ENCODE peak calls at places on chromosome 7, in six cellular contexts. P is epithelial cell of esophagus, S is BE2C, H is adrenal gland, M is cardiac fibroblast, Z is endodermal cell. U is an unnamed sample.

GRCh38 chr7:117689421-117689820 is 183.8 kb downstream of the CTTNBP2 start:
- DNase-seq in M (no peak), P (no peak), S (no peak), H (no peak), Z (peak), U (no peak)

GRCh38 chr7:26191233-26191973 is 9.1 kb downstream of the HNRNPA2B1 start:
- DNase-seq in P (no peak), H (no peak), Z (no peak), S (no peak), M (no peak), U (no peak)

GRCh38 chr7:55527314-55527713 is 45.0 kb downstream of the VOPP1 start:
- DNase-seq in M (no peak), P (no peak), S (no peak), Z (no peak), H (no peak), U (no peak)

GRCh38 chr7:50308301-50309129 is 4.0 kb downstream of the IKZF1 start:
- DNase-seq in Z (no peak), S (no peak), H (no peak), P (no peak), M (no peak), U (no peak)

GRCh38 chr7:132161231-132161915 is 414.9 kb downstream of the PLXNA4 start:
- DNase-seq in M (no peak), S (peak), H (peak), P (no peak), Z (no peak), U (no peak)

GRCh38 chr7:99201027-99201426 is 6.9 kb downstream of the KPNA7 start:
- DNase-seq in M (peak), S (no peak), H (no peak), P (peak), Z (no peak), U (peak)

GRCh38 chr7:133389727-133390126 is 136.8 kb downstream of the EXOC4 start:
- DNase-seq in Z (no peak), M (peak), S (no peak), H (no peak), P (peak), U (no peak)

GRCh38 chr7:107559864-107560263 is 3.9 kb downstream of the COG5 start:
- DNase-seq in H (no peak), M (peak), P (peak), S (no peak), Z (no peak), U (peak)

GRCh38 chr7:144827581-144828139 is 8.2 kb downstream of the TPK1 start:
- DNase-seq in Z (peak), P (no peak), H (peak), M (peak), S (no peak), U (no peak)

GRCh38 chr7:36115448-36116321 is 37.4 kb upstream of the EEPD1 start:
- DNase-seq in Z (no peak), P (peak), H (peak), S (peak), M (peak), U (peak)

GRCh38 chr7:93231264-93231663 is 902 bp upstream of the VPS50 start:
- DNase-seq in P (peak), S (no peak), Z (no peak), H (no peak), M (no peak), U (no peak)

GRCh38 chr7:3265388-3265787 is 35.7 kb upstream of the SDK1 start:
- DNase-seq in Z (peak), P (no peak), M (no peak), S (no peak), H (no peak), U (no peak)

GRCh38 chr7:111162692-111163091 is 71.8 kb downstream of the LRRN3 start:
- DNase-seq in P (no peak), Z (no peak), H (no peak), M (no peak), S (no peak), U (no peak)

GRCh38 chr7:22255342-22255741 is 101.6 kb downstream of the RAPGEF5 start:
- DNase-seq in M (no peak), H (no peak), Z (no peak), P (no peak), S (no peak), U (no peak)

GRCh38 chr7:130409067-130409721 is 28.9 kb downstream of the CPA1 start:
- DNase-seq in S (no peak), H (no peak), M (no peak), Z (no peak), P (no peak), U (no peak)

GRCh38 chr7:22718200-22718711 is 8.7 kb upstream of the IL6 start:
- DNase-seq in P (peak), M (peak), Z (peak), H (no peak), S (no peak), U (peak)

DNA sequence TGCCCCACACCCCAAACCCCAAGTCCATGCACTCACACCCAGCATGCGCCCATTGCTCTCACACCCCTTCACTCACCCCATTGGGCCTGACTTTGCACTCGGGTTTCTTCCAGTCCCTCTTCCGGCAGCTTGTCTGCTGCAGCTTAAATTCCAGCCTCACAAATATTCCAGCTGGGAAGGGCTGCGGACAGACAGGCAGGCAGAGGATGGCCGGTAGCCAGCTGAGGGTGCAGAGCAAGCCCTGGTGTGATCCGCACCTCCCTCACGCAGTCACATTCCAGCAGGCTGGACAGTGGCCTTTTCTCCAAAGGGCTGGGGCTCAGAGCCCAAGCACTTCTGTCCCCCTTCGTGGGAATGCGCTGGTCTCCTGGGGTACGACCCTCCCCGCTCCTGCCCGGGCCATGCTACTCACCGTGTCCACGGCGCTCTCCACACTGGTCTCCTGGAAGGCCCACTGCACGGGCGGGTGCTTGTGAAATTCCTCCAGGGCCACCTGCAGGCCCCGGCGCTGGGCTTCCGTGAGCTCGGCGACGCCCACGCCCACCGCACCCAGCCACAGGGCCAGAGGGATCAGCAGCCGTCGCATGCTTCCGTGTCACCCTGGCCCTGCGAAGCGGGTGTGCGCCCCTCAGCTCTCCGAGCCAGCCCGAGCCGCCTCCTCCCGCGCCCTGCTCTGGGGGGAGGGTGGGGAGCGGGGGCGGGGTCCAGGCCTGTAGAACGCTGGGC is 1.2 kb downstream of the RARRES2 start:
- DNase-seq in H (peak), M (peak), S (no peak), Z (peak), P (no peak), U (no peak)
- TF ChIP-seq CTCF in H (no peak), M (no peak), S (no peak), Z (no peak), P (no peak), U (no peak)

DNA sequence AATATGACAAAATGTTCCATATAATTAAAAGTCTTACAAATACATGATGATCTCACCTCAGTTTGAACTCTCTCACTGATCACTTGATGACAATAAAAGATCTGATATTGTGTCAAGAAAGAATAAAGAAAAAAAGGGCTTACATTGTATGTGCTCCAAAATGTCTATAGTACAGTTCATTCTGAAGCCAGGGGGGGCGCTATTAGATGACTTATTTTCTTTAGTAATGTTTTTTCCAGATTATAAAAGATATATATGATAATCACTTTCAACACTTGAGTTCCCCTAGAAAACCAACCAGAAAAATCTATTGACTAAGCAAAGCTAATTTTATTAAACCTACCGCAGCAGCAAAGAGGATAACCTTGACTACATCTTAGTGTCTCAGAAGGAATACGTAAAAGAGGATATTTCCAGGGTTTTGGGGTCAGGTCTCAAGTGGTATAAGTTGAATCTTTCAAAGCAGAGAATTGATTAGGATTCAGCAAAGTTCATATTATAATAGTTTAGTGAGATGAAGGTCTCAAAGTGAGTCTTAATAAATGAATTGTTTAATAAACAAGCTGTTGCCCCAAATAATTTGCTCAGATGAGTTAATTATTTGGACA is 55.8 kb downstream of the PTN start:
- DNase-seq in S (no peak), M (peak), H (no peak), Z (no peak), P (peak), U (no peak)
- TF ChIP-seq CTCF in S (peak), M (peak), H (no peak), Z (peak), P (peak), U (peak)

GRCh38 chr7:95899919-95900513 is 127.7 kb downstream of the DYNC1I1 start:
- DNase-seq in H (no peak), Z (peak), P (no peak), S (peak), M (no peak), U (no peak)
- TF ChIP-seq CTCF in H (no peak), Z (peak), P (no peak), S (peak), M (no peak), U (no peak)

DNA sequence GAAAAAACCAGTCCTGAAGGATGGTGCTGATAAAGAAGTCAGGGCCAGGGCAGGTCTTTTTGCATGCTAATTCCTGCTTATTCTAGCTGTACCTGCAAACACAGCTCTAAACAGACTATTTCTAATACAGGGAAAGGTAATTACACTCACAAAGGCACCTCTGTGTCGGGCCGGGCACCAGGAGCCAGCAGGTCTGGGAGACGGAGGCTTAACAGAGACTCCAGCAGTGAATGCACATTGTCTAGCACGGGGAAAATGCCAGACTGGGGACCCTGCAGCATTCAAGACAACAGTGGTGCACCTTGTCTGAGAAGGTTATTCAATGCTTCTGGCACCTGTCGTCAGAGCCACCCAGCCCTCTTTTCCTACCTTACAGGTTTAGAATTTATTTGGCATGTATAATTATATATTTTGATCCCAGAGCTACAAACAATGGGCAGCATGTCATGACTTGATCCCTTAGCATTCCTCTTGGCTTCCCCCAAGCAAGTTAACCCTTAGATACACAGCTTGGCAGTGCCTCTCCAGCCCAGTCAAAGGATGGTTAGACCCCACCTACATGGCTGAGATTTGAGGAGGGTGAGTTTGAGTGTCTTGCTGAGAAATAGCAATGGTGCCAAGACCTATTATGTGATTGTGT is 185.2 kb downstream of the SLC25A13 start:
- DNase-seq in Z (no peak), M (no peak), S (no peak), P (peak), H (no peak), U (no peak)
- TF ChIP-seq CTCF in Z (no peak), M (no peak), S (no peak), P (no peak), H (no peak), U (no peak)

GRCh38 chr7:121605297-121605640 is 209.2 kb upstream of the FAM3C start:
- DNase-seq in Z (no peak), S (no peak), M (peak), P (peak), H (no peak), U (peak)
- TF ChIP-seq CTCF in Z (peak), S (no peak), M (peak), P (peak), H (no peak), U (peak)

GRCh38 chr7:43942997-43943701 is 16.9 kb downstream of the UBE2D4 start:
- DNase-seq in Z (peak), H (no peak), M (no peak), S (no peak), P (peak), U (no peak)
- TF ChIP-seq CTCF in Z (peak), H (no peak), M (no peak), S (peak), P (peak), U (peak)

GRCh38 chr7:151312831-151313809 is 28.5 kb upstream of the NUB1 start:
- DNase-seq in M (no peak), P (no peak), H (no peak), Z (no peak), S (no peak), U (no peak)

GRCh38 chr7:151313857-151314256 is 27.8 kb upstream of the NUB1 start:
- DNase-seq in S (no peak), H (peak), Z (no peak), M (peak), P (peak), U (peak)

GRCh38 chr7:151317936-151318335 is 23.7 kb upstream of the NUB1 start:
- DNase-seq in M (no peak), H (no peak), P (no peak), Z (no peak), S (no peak), U (no peak)

GRCh38 chr7:151316896-151317295 is 24.7 kb upstream of the NUB1 start:
- DNase-seq in S (no peak), P (no peak), M (no peak), H (no peak), Z (no peak), U (no peak)

DNA sequence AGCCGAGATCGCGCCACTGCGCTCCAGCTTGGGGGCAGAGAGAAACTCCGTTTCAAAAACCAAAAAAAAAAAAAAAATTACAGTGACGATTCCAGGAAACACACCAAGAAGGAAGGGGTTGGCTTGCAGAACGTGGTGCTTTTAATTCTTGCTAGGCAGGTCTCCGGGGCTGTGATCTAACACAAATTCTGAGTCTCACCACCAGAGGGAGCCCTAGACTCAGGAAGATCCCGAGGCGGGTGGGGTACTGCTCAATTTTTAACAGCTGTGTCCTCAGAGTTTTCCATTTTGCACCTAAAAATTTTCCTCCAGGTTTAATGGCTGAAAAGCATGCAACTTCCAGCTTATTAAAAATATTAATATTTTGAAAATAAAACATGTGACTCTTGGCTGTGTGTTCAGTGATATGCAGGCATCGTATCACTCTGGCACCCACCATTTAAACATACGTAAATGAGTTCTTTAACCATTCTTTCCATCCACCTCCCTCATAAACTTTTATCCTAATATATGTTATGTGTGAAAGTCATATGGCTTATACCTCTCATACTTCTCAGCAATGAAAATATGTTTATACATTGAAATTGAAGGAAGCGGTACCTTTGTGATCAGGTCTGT is 26.5 kb upstream of the NUB1 start:
- DNase-seq in M (peak), P (peak), Z (peak), H (peak), S (peak), U (peak)
- TF ChIP-seq CTCF in M (peak), P (peak), Z (peak), H (peak), S (peak), U (peak)

U was measured in HFFc6.